ENCODE peak calls at places on chromosome 7, in eight cellular contexts. One of them, this sample, is unnamed.

GRCh38 chr7:128030263-128030998 is 806 bp downstream of the LRRC4 start:
- DNase-seq in tibial nerve: no peak
- DNase-seq in SJSA1: no peak
- DNase-seq in neural progenitor cell: peak; percentile 76
- DNase-seq in effector memory CD4-positive, alpha-beta T cell: no peak
- DNase-seq in CD4-positive, CD25-positive, alpha-beta regulatory T cell: no peak
- DNase-seq in PC-9: no peak
- DNase-seq in mammary epithelial cell: no peak
- DNase-seq in this sample: no peak

GRCh38 chr7:137985897-137986251 is 16.0 kb downstream of the CREB3L2 start:
- DNase-seq in mammary epithelial cell: no peak
- DNase-seq in CD4-positive, CD25-positive, alpha-beta regulatory T cell: no peak
- DNase-seq in SJSA1: no peak
- DNase-seq in effector memory CD4-positive, alpha-beta T cell: no peak
- DNase-seq in tibial nerve: no peak
- DNase-seq in neural progenitor cell: no peak
- DNase-seq in PC-9: no peak
- DNase-seq in this sample: no peak

GRCh38 chr7:131867461-131867860 is 311.0 kb upstream of the PODXL start:
- DNase-seq in CD4-positive, CD25-positive, alpha-beta regulatory T cell: no peak
- DNase-seq in effector memory CD4-positive, alpha-beta T cell: no peak
- DNase-seq in PC-9: no peak
- DNase-seq in neural progenitor cell: no peak
- DNase-seq in SJSA1: no peak
- DNase-seq in mammary epithelial cell: no peak
- DNase-seq in tibial nerve: no peak
- DNase-seq in this sample: no peak

GRCh38 chr7:137978464-137979237 is 23.2 kb downstream of the CREB3L2 start:
- DNase-seq in CD4-positive, CD25-positive, alpha-beta regulatory T cell: no peak
- DNase-seq in effector memory CD4-positive, alpha-beta T cell: no peak
- DNase-seq in mammary epithelial cell: peak; percentile 81
- DNase-seq in SJSA1: peak; percentile 89
- DNase-seq in PC-9: peak; percentile 97
- DNase-seq in neural progenitor cell: no peak
- DNase-seq in tibial nerve: peak; percentile 50
- DNase-seq in this sample: no peak

GRCh38 chr7:118104812-118105441 is 79.0 kb upstream of the LSM8 start:
- DNase-seq in effector memory CD4-positive, alpha-beta T cell: no peak
- DNase-seq in mammary epithelial cell: peak; percentile 33
- DNase-seq in CD4-positive, CD25-positive, alpha-beta regulatory T cell: peak; percentile 4
- DNase-seq in SJSA1: no peak
- DNase-seq in tibial nerve: no peak
- DNase-seq in neural progenitor cell: no peak
- DNase-seq in PC-9: no peak
- DNase-seq in this sample: no peak

GRCh38 chr7:151695856-151696555 is 176.3 kb upstream of the RHEB start:
- DNase-seq in PC-9: peak; percentile 28
- DNase-seq in mammary epithelial cell: peak; percentile 87
- DNase-seq in tibial nerve: no peak
- DNase-seq in neural progenitor cell: peak; percentile 20
- DNase-seq in effector memory CD4-positive, alpha-beta T cell: no peak
- DNase-seq in SJSA1: no peak
- DNase-seq in CD4-positive, CD25-positive, alpha-beta regulatory T cell: no peak
- DNase-seq in this sample: no peak

GRCh38 chr7:100483728-100484635 is at the start of gene NYAP1:
- DNase-seq in mammary epithelial cell: no peak
- DNase-seq in PC-9: no peak
- DNase-seq in CD4-positive, CD25-positive, alpha-beta regulatory T cell: peak; percentile 52
- DNase-seq in SJSA1: peak; percentile 67
- DNase-seq in tibial nerve: no peak
- DNase-seq in effector memory CD4-positive, alpha-beta T cell: peak; percentile 45
- DNase-seq in neural progenitor cell: peak; percentile 82
- DNase-seq in this sample: no peak

GRCh38 chr7:117113871-117114270 is 160.6 kb downstream of the ST7 start:
- DNase-seq in CD4-positive, CD25-positive, alpha-beta regulatory T cell: no peak
- DNase-seq in tibial nerve: no peak
- DNase-seq in SJSA1: no peak
- DNase-seq in mammary epithelial cell: no peak
- DNase-seq in PC-9: no peak
- DNase-seq in neural progenitor cell: no peak
- DNase-seq in effector memory CD4-positive, alpha-beta T cell: no peak
- DNase-seq in this sample: no peak

GRCh38 chr7:149490083-149490482 is 7.5 kb downstream of the ZNF746 start:
- DNase-seq in mammary epithelial cell: no peak
- DNase-seq in CD4-positive, CD25-positive, alpha-beta regulatory T cell: no peak
- DNase-seq in effector memory CD4-positive, alpha-beta T cell: no peak
- DNase-seq in tibial nerve: no peak
- DNase-seq in neural progenitor cell: no peak
- DNase-seq in PC-9: no peak
- DNase-seq in SJSA1: no peak
- DNase-seq in this sample: no peak

GRCh38 chr7:121180436-121181063 is 148.2 kb upstream of the WNT16 start:
- DNase-seq in CD4-positive, CD25-positive, alpha-beta regulatory T cell: no peak
- DNase-seq in effector memory CD4-positive, alpha-beta T cell: no peak
- DNase-seq in SJSA1: no peak
- DNase-seq in neural progenitor cell: no peak
- DNase-seq in PC-9: no peak
- DNase-seq in tibial nerve: no peak
- DNase-seq in mammary epithelial cell: no peak
- DNase-seq in this sample: no peak

GRCh38 chr7:121181357-121181756 is 147.4 kb upstream of the WNT16 start:
- DNase-seq in PC-9: no peak
- DNase-seq in effector memory CD4-positive, alpha-beta T cell: no peak
- DNase-seq in mammary epithelial cell: no peak
- DNase-seq in SJSA1: no peak
- DNase-seq in neural progenitor cell: no peak
- DNase-seq in tibial nerve: no peak
- DNase-seq in CD4-positive, CD25-positive, alpha-beta regulatory T cell: no peak
- DNase-seq in this sample: no peak

GRCh38 chr7:121182281-121182680 is 146.5 kb upstream of the WNT16 start:
- DNase-seq in mammary epithelial cell: no peak
- DNase-seq in SJSA1: no peak
- DNase-seq in neural progenitor cell: no peak
- DNase-seq in effector memory CD4-positive, alpha-beta T cell: no peak
- DNase-seq in PC-9: no peak
- DNase-seq in CD4-positive, CD25-positive, alpha-beta regulatory T cell: no peak
- DNase-seq in tibial nerve: no peak
- DNase-seq in this sample: no peak

GRCh38 chr7:121178869-121179497 is 149.8 kb upstream of the WNT16 start:
- DNase-seq in PC-9: no peak
- DNase-seq in CD4-positive, CD25-positive, alpha-beta regulatory T cell: no peak
- DNase-seq in tibial nerve: no peak
- DNase-seq in effector memory CD4-positive, alpha-beta T cell: no peak
- DNase-seq in mammary epithelial cell: no peak
- DNase-seq in SJSA1: no peak
- DNase-seq in neural progenitor cell: no peak
- DNase-seq in this sample: no peak

DNA sequence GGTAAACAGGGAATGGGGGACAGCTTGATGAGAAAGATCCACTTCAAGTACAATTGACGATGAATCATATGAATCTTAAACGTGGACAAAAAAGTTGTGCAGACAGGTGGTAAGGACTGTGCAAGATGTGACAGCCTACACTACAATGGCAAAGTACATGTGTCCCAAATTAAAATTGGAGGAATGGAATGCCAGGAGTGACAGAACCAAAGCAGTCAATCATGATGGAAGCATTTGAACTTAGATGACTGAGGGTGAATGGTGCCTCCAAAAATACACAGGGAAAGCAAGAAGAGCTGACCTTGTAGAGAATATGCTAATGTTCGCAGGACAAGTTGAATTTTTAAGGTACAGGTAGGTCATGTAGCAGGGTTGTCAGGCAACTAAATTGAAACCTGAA is 150.3 kb upstream of the WNT16 start:
- DNase-seq in neural progenitor cell: no peak
- DNase-seq in mammary epithelial cell: no peak
- DNase-seq in CD4-positive, CD25-positive, alpha-beta regulatory T cell: no peak
- DNase-seq in tibial nerve: no peak
- DNase-seq in effector memory CD4-positive, alpha-beta T cell: no peak
- DNase-seq in SJSA1: no peak
- DNase-seq in PC-9: no peak
- DNase-seq in this sample: no peak
- H3K27ac ChIP-seq in neural progenitor cell: no peak overlapping the region
- H3K27ac ChIP-seq in mammary epithelial cell: no peak overlapping the region
- H3K27ac ChIP-seq in CD4-positive, CD25-positive, alpha-beta regulatory T cell: no peak overlapping the region
- H3K27ac ChIP-seq in tibial nerve: no peak overlapping the region
- H3K27ac ChIP-seq in effector memory CD4-positive, alpha-beta T cell: no peak overlapping the region
- H3K27ac ChIP-seq in SJSA1: no peak overlapping the region
- H3K27ac ChIP-seq in PC-9: no peak overlapping the region
- H3K27ac ChIP-seq in this sample: no peak overlapping the region

DNA sequence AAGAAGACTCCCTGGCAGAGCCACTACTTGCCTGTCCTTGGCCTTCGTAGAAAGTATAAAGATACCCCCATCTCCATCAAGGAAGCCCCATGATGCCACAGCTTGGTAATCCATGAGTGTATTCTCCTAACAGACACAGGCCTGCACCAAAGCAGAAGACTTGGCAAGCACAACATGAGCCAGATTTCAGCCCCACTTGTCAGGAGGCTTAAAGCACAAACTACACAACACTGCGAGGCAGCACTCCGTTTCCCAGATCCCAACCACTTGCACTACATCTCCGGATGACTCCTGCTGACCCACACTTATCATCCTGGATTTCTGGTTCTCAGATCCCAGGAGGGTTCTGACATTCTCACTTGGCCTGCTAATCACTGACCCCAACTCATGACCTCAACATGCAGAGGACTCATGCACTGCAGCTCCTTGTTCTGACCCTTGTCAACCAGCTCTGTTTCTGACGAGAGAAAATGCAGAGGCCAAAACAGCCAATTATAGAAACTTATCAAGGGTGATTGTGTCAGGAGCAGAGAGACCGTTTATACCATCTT is 100.8 kb downstream of the RELN start:
- DNase-seq in neural progenitor cell: no peak
- DNase-seq in tibial nerve: no peak
- DNase-seq in effector memory CD4-positive, alpha-beta T cell: no peak
- DNase-seq in SJSA1: no peak
- DNase-seq in PC-9: no peak
- DNase-seq in mammary epithelial cell: no peak
- DNase-seq in CD4-positive, CD25-positive, alpha-beta regulatory T cell: no peak
- DNase-seq in this sample: no peak
- H3K4me3 ChIP-seq in neural progenitor cell: no peak overlapping the region
- H3K4me3 ChIP-seq in tibial nerve: no peak overlapping the region
- H3K4me3 ChIP-seq in effector memory CD4-positive, alpha-beta T cell: no peak overlapping the region
- H3K4me3 ChIP-seq in SJSA1: no peak overlapping the region
- H3K4me3 ChIP-seq in PC-9: no peak overlapping the region
- H3K4me3 ChIP-seq in mammary epithelial cell: no peak overlapping the region
- H3K4me3 ChIP-seq in CD4-positive, CD25-positive, alpha-beta regulatory T cell: no peak overlapping the region
- H3K4me3 ChIP-seq in this sample: no peak overlapping the region

DNA sequence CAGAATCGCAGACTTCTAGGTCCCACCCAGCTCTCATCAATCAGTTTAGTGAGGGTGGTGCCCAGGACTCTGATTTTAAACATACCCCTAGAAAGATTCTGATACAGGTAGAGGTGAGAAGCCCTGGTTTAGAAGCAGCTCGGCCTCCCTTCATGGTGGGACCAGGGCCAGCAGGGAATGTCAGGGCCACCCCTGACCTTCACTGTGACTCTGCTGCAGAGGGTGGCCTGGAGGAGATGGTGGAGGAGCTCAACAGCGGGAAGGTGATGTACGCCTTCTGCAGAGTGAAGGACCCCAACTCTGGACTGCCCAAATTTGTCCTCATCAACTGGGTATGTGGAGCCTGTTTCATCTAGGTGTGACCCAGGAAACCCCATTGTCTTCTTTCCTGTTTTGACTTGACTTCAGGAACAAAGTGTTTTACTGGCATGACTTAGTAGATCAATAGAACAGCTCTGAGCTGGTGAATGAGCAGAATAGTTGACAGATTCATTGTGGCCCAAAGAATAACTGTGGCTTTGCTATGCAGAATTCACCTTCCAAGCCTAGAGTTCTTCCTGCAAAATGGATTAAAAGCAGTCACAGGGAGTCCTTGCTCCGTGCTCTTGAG is 7.2 kb downstream of the DBNL start:
- DNase-seq in PC-9: peak; percentile 35
- DNase-seq in SJSA1: no peak
- DNase-seq in mammary epithelial cell: no peak
- DNase-seq in effector memory CD4-positive, alpha-beta T cell: no peak
- DNase-seq in neural progenitor cell: no peak
- DNase-seq in tibial nerve: no peak
- DNase-seq in CD4-positive, CD25-positive, alpha-beta regulatory T cell: peak; percentile 38
- DNase-seq in this sample: peak; percentile 51
- H3K36me3 ChIP-seq in PC-9: peaks cover 19% of the 10 kb centered on the region
- H3K36me3 ChIP-seq in SJSA1: peaks cover 89% of the 10 kb centered on the region
- H3K36me3 ChIP-seq in mammary epithelial cell: peaks cover 25% of the 10 kb centered on the region
- H3K36me3 ChIP-seq in effector memory CD4-positive, alpha-beta T cell: peaks cover 59% of the 10 kb centered on the region
- H3K36me3 ChIP-seq in neural progenitor cell: no peaks in the 10 kb centered on the region
- H3K36me3 ChIP-seq in tibial nerve: peaks cover 20% of the 10 kb centered on the region
- H3K36me3 ChIP-seq in CD4-positive, CD25-positive, alpha-beta regulatory T cell: peaks cover 72% of the 10 kb centered on the region
- H3K36me3 ChIP-seq in this sample: peaks cover 54% of the 10 kb centered on the region

GRCh38 chr7:142365410-142365842 is 107.6 kb upstream of the PRSS58 start:
- DNase-seq in SJSA1: no peak
- DNase-seq in effector memory CD4-positive, alpha-beta T cell: no peak
- DNase-seq in CD4-positive, CD25-positive, alpha-beta regulatory T cell: no peak
- DNase-seq in mammary epithelial cell: peak; percentile 67
- DNase-seq in PC-9: no peak
- DNase-seq in neural progenitor cell: no peak
- DNase-seq in tibial nerve: no peak
- DNase-seq in this sample: no peak

GRCh38 chr7:142359694-142360279 is 101.9 kb upstream of the PRSS58 start:
- DNase-seq in CD4-positive, CD25-positive, alpha-beta regulatory T cell: no peak
- DNase-seq in effector memory CD4-positive, alpha-beta T cell: no peak
- DNase-seq in mammary epithelial cell: no peak
- DNase-seq in tibial nerve: no peak
- DNase-seq in SJSA1: no peak
- DNase-seq in neural progenitor cell: no peak
- DNase-seq in PC-9: no peak
- DNase-seq in this sample: no peak

GRCh38 chr7:142362349-142362748 is 104.5 kb upstream of the PRSS58 start:
- DNase-seq in SJSA1: no peak
- DNase-seq in CD4-positive, CD25-positive, alpha-beta regulatory T cell: no peak
- DNase-seq in neural progenitor cell: no peak
- DNase-seq in tibial nerve: no peak
- DNase-seq in effector memory CD4-positive, alpha-beta T cell: no peak
- DNase-seq in mammary epithelial cell: no peak
- DNase-seq in PC-9: no peak
- DNase-seq in this sample: no peak

GRCh38 chr7:142364551-142364950 is 106.7 kb upstream of the PRSS58 start:
- DNase-seq in tibial nerve: no peak
- DNase-seq in mammary epithelial cell: peak; percentile 40
- DNase-seq in effector memory CD4-positive, alpha-beta T cell: no peak
- DNase-seq in PC-9: no peak
- DNase-seq in CD4-positive, CD25-positive, alpha-beta regulatory T cell: no peak
- DNase-seq in neural progenitor cell: no peak
- DNase-seq in SJSA1: no peak
- DNase-seq in this sample: no peak
- H3K27ac ChIP-seq in tibial nerve: no peak overlapping the region
- H3K27ac ChIP-seq in mammary epithelial cell: no peak overlapping the region
- H3K27ac ChIP-seq in effector memory CD4-positive, alpha-beta T cell: no peak overlapping the region
- H3K27ac ChIP-seq in PC-9: no peak overlapping the region
- H3K27ac ChIP-seq in CD4-positive, CD25-positive, alpha-beta regulatory T cell: no peak overlapping the region
- H3K27ac ChIP-seq in neural progenitor cell: no peak overlapping the region
- H3K27ac ChIP-seq in SJSA1: no peak overlapping the region
- H3K27ac ChIP-seq in this sample: no peak overlapping the region

This sample was measured in ascending aorta.